ENCODE peak calls at places on chromosomes 7 and 10, in seven cellular contexts. L is GM10248; B is kidney epithelial cell; U is neural crest cell; A is H7; F is activated naive CD8-positive, alpha-beta T cell treated with anti-CD3 and anti-CD28 coated beads for 36 hours; M is ELF-1. J is an unnamed sample.

GRCh38 chr10:49281461-49281860 is 17.5 kb upstream of the C10orf71 start:
- DNase-seq in A (peak), B (no peak), M (no peak), U (no peak), L (no peak), F (peak), J (no peak)

GRCh38 chr7:1642291-1642728 is 27.8 kb upstream of the ELFN1 start:
- DNase-seq in U (no peak), L (no peak), F (no peak), M (no peak), B (no peak), A (peak), J (no peak)

GRCh38 chr7:141097430-141097829 is 23.6 kb downstream of the TMEM178B start:
- DNase-seq in L (no peak), B (no peak), A (no peak), M (no peak), U (peak), F (no peak), J (no peak)

GRCh38 chr10:59557052-59557451 is 152.6 kb downstream of the SLC16A9 start:
- DNase-seq in F (no peak), M (no peak), L (no peak), U (no peak), A (peak), B (no peak), J (no peak)

GRCh38 chr7:29127527-29127926 is 18.8 kb downstream of the CPVL start:
- DNase-seq in M (peak), L (no peak), U (no peak), F (no peak), B (no peak), A (no peak), J (no peak)

GRCh38 chr7:142463401-142463850 is 205.6 kb upstream of the PRSS58 start:
- DNase-seq in F (no peak), M (no peak), L (no peak), A (no peak), U (no peak), B (no peak), J (no peak)

GRCh38 chr10:19819419-19820033 is 3.3 kb downstream of the PLXDC2 start:
- DNase-seq in B (no peak), A (peak), M (no peak), F (no peak), L (peak), U (peak), J (no peak)

GRCh38 chr7:147803625-147804024 is 786.9 kb upstream of the C7orf33 start:
- DNase-seq in B (no peak), L (no peak), M (peak), A (no peak), F (no peak), U (no peak), J (peak)

GRCh38 chr10:132519382-132520146 is 18.0 kb upstream of the INPP5A start:
- DNase-seq in A (peak), F (no peak), B (no peak), L (no peak), M (peak), U (no peak), J (no peak)

GRCh38 chr7:27106181-27106905 is 3.9 kb upstream of the HOXA2 start:
- DNase-seq in M (peak), F (no peak), B (no peak), U (no peak), A (peak), L (no peak), J (no peak)

GRCh38 chr7:102890292-102890970 is 22.4 kb upstream of the LRRC17 start:
- DNase-seq in F (no peak), B (no peak), A (no peak), L (no peak), U (no peak), M (no peak), J (no peak)

GRCh38 chr10:61939575-61940301 is 38.2 kb downstream of the ARID5B start:
- DNase-seq in U (no peak), L (no peak), B (no peak), M (no peak), F (no peak), A (no peak), J (no peak)

GRCh38 chr10:110273474-110273873 is 31.2 kb downstream of the SMNDC1 start:
- DNase-seq in U (no peak), B (peak), L (peak), F (peak), A (no peak), M (no peak), J (no peak)

GRCh38 chr10:71705582-71705981 is 14.0 kb downstream of the C10orf105 start:
- DNase-seq in U (no peak), F (no peak), L (no peak), M (no peak), A (no peak), B (no peak), J (no peak)

GRCh38 chr10:100485841-100486495 is 23.2 kb downstream of the WNT8B start:
- DNase-seq in M (peak), F (no peak), L (no peak), U (peak), A (peak), B (no peak), J (no peak)

GRCh38 chr10:13271552-13272163 is 28.2 kb downstream of the PHYH start:
- DNase-seq in F (peak), L (peak), A (peak), B (no peak), M (peak), U (peak), J (no peak)

GRCh38 chr10:22253578-22253882 is 35.7 kb upstream of the EBLN1 start:
- DNase-seq in M (peak), L (no peak), U (peak), A (no peak), B (no peak), F (no peak), J (no peak)

GRCh38 chr7:23469150-23469960 is 936 bp downstream of the IGF2BP3 start:
- DNase-seq in B (no peak), M (peak), F (peak), A (peak), U (peak), L (peak), J (no peak)

GRCh38 chr7:111098011-111098925 is 7.3 kb downstream of the LRRN3 start:
- DNase-seq in B (no peak), F (peak), L (no peak), U (no peak), M (peak), A (no peak), J (no peak)

GRCh38 chr7:4959881-4960280 is 894 bp upstream of the MMD2 start:
- DNase-seq in A (peak), L (no peak), U (no peak), M (no peak), F (no peak), B (no peak), J (no peak)

GRCh38 chr7:150974468-150975391 is 3.4 kb downstream of the KCNH2 start:
- DNase-seq in F (peak), B (no peak), A (peak), M (no peak), U (no peak), L (peak), J (peak)

GRCh38 chr7:33876600-33877274 is 28.6 kb upstream of the BMPER start:
- DNase-seq in F (no peak), U (no peak), B (no peak), M (no peak), A (no peak), L (no peak), J (no peak)

GRCh38 chr7:131293018-131293417 is 34.7 kb upstream of the MKLN1 start:
- DNase-seq in U (no peak), A (no peak), B (no peak), M (no peak), L (no peak), F (no peak), J (no peak)

GRCh38 chr10:60271319-60272040 is 118.2 kb downstream of the ANK3 start:
- DNase-seq in A (no peak), B (no peak), F (no peak), L (no peak), U (no peak), M (no peak), J (no peak)

GRCh38 chr7:79806161-79806734 is 328.4 kb upstream of the GNAI1 start:
- DNase-seq in B (no peak), F (no peak), L (no peak), A (no peak), M (no peak), U (no peak), J (no peak)

GRCh38 chr10:119981826-119982225 is 89.3 kb downstream of the SEC23IP start:
- DNase-seq in B (no peak), A (no peak), F (no peak), M (no peak), L (no peak), U (no peak), J (no peak)

GRCh38 chr7:149621776-149622175 is 124.2 kb upstream of the ZNF746 start:
- DNase-seq in M (no peak), A (no peak), B (no peak), L (no peak), F (peak), U (no peak), J (no peak)

GRCh38 chr10:64731016-64731415 is 1209.8 kb downstream of the REEP3 start:
- DNase-seq in L (no peak), U (no peak), M (no peak), A (no peak), B (no peak), F (no peak), J (no peak)

GRCh38 chr10:123044391-123044790 is 35.6 kb downstream of the ACADSB start:
- DNase-seq in F (no peak), L (no peak), A (no peak), B (no peak), U (no peak), M (no peak), J (no peak)

GRCh38 chr7:10918093-10918590 is 55.5 kb upstream of the PHF14 start:
- DNase-seq in A (no peak), B (no peak), F (no peak), U (no peak), L (no peak), M (no peak), J (no peak)

GRCh38 chr10:48254745-48255144 is 19.8 kb downstream of the FRMPD2 start:
- DNase-seq in A (no peak), U (no peak), F (no peak), B (no peak), L (no peak), M (no peak), J (peak)

GRCh38 chr10:70615784-70616511 is 13.4 kb upstream of the PRF1 start:
- DNase-seq in M (no peak), F (no peak), L (no peak), B (no peak), U (no peak), A (no peak), J (no peak)

GRCh38 chr10:8137272-8137680 is 82.8 kb downstream of the GATA3 start:
- DNase-seq in F (peak), U (no peak), B (no peak), L (no peak), M (no peak), A (no peak), J (no peak)

GRCh38 chr10:31912289-31912688 is 16.3 kb downstream of the ARHGAP12 start:
- DNase-seq in U (no peak), L (no peak), B (no peak), F (no peak), A (no peak), M (no peak), J (no peak)